ENCODE peak calls at places on chromosomes 16 and 17, in five cellular contexts. R is WTC11, H is cardiac muscle cell, A is PC-9, L is nephron progenitor cell. M is an unnamed sample.

GRCh38 chr17:40179923-40180659 is 2.8 kb downstream of the RAPGEFL1 start:
- DNase-seq in L (no peak), A (peak), H (peak), R (no peak), M (no peak)

GRCh38 chr16:52964290-52964689 is 88.4 kb downstream of the CHD9NB start:
- DNase-seq in H (no peak), L (no peak), R (no peak), A (no peak), M (no peak)

GRCh38 chr17:6546069-6546718 is 10.2 kb downstream of the PITPNM3 start:
- DNase-seq in L (no peak), H (peak), A (no peak), R (no peak), M (peak)

GRCh38 chr16:27745348-27745747 is 195.4 kb downstream of the KATNIP start:
- DNase-seq in A (no peak), H (peak), R (no peak), L (no peak), M (no peak)

GRCh38 chr16:69132424-69133252 is at the start of the genes CHTF8 and UTP4:
- DNase-seq in H (peak), R (peak), A (peak), L (peak), M (peak)

GRCh38 chr17:44188757-44189403 is 2.1 kb downstream of the TMUB2 start:
- DNase-seq in R (no peak), L (no peak), A (no peak), H (no peak), M (no peak)

GRCh38 chr16:21656795-21657768 is 4.7 kb upstream of the IGSF6 start:
- DNase-seq in H (peak), A (peak), L (peak), R (no peak), M (peak)

GRCh38 chr17:10661377-10661906 is 4.3 kb upstream of the MYH3 start:
- DNase-seq in H (no peak), A (no peak), L (no peak), R (no peak), M (no peak)

GRCh38 chr16:16861546-16861945 is 482.6 kb downstream of the NPIPA7 start:
- DNase-seq in L (peak), H (peak), R (peak), A (no peak), M (peak)

GRCh38 chr16:51981725-51982124 is 565.2 kb downstream of the TOX3 start:
- DNase-seq in L (no peak), A (no peak), R (no peak), H (no peak), M (no peak)

GRCh38 chr17:32659419-32659842 is 172.6 kb downstream of the CDK5R1 start:
- DNase-seq in A (no peak), R (peak), L (peak), H (peak), M (peak)

GRCh38 chr16:86508947-86509758 is 1.2 kb upstream of the FOXF1 start:
- DNase-seq in H (peak), R (no peak), L (peak), A (no peak), M (peak)

GRCh38 chr17:20721151-20721550 is 141.6 kb downstream of the CDRT15L2 start:
- DNase-seq in H (peak), L (no peak), A (no peak), R (no peak), M (no peak)

GRCh38 chr17:34858941-34859562 is 102.2 kb downstream of the CCT6B start:
- DNase-seq in R (no peak), A (no peak), L (no peak), H (peak), M (no peak)

GRCh38 chr17:43721537-43722268 is 36.9 kb downstream of the SOST start:
- DNase-seq in R (no peak), H (peak), L (no peak), A (peak), M (no peak)

GRCh38 chr17:1420981-1421380 is 21.0 kb upstream of the YWHAE start:
- DNase-seq in L (no peak), R (no peak), A (no peak), H (no peak), M (no peak)

GRCh38 chr17:72560303-72561247 is 439.8 kb downstream of the SOX9 start:
- DNase-seq in H (peak), R (peak), L (peak), A (peak), M (peak)

GRCh38 chr17:19470529-19471261 is 59.7 kb downstream of the RNF112 start:
- DNase-seq in A (no peak), H (peak), R (peak), L (peak), M (no peak)

GRCh38 chr17:76138234-76138895 is 2.7 kb downstream of the FOXJ1 start:
- DNase-seq in A (no peak), R (peak), H (no peak), L (peak), M (no peak)

GRCh38 chr16:67025151-67025550 is 3.8 kb upstream of the CBFB start:
- DNase-seq in L (no peak), R (no peak), A (no peak), H (no peak), M (no peak)

GRCh38 chr16:1983053-1983543 is 895 bp upstream of the GFER start:
- DNase-seq in H (no peak), R (no peak), A (no peak), L (no peak), M (no peak)
- TF ChIP-seq CTCF in H (no peak), R (no peak), A (no peak), L (no peak), M (no peak)

GRCh38 chr16:73161977-73162376 is 114.0 kb upstream of the ZFHX3 start:
- DNase-seq in L (no peak), R (no peak), A (no peak), H (no peak), M (no peak)
- TF ChIP-seq CTCF in L (no peak), R (no peak), A (no peak), H (no peak), M (no peak)

DNA sequence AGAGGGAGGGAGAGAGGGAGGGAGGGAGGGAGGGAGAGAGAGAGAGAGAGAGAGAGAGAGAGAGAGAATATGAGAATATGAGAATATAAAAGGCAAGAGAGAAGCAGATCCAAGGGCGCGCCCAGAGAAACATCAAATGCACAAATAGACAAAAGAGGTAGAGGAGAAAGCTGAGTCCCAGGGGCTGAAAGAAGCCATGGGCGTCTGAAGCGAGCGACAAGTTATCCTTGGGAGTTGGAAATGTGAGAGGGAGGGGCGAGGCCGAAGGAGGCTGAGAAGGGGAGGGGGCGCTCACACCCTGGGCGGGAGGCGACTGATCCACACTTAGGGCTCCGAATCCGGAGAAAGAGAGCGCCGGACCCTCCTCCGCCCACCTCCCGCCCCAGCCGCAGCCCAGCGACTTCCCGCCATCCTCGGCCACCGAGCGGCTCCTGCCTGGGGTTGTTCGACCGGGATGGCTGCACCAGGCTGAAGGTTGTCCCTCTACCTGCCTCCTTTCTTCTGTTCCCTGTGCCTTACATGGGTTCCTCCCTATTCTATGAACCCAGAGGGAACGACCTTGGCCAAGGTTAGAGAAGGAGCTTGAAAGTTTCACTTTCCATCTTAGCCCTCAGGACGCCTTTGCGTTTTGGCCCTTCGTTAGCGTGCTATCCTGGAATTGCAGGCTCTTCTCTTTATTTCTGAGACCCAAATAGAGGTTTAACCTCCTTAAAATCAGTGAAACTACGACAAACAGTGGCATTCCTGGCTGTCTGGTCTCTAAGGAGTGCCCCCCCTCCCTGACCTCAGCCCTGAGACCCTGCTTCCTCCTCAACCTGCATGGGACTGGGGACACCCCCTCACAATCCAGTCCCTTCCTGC is 21.2 kb upstream of the HOXB9 start:
- DNase-seq in A (no peak), L (peak), H (no peak), R (peak), M (peak)
- TF ChIP-seq CTCF in A (no peak), L (no peak), H (no peak), R (no peak), M (no peak)

GRCh38 chr16:87950765-87951549 is at the start of gene BANP:
- DNase-seq in A (peak), L (peak), H (peak), R (peak), M (peak)
- TF ChIP-seq CTCF in A (peak), L (peak), H (peak), R (no peak), M (peak)

GRCh38 chr17:74094651-74095050 is 108.8 kb upstream of the RPL38 start:
- DNase-seq in R (no peak), L (no peak), A (no peak), H (no peak), M (no peak)

GRCh38 chr17:74085434-74085833 is 118.0 kb upstream of the RPL38 start:
- DNase-seq in H (peak), A (no peak), R (peak), L (no peak), M (no peak)

GRCh38 chr17:74086992-74087391 is 116.5 kb upstream of the RPL38 start:
- DNase-seq in R (no peak), A (no peak), H (no peak), L (no peak), M (no peak)

GRCh38 chr17:74089869-74090464 is 113.5 kb upstream of the RPL38 start:
- DNase-seq in A (peak), H (peak), R (peak), L (peak), M (peak)
- TF ChIP-seq CTCF in A (peak), H (peak), R (peak), L (peak), M (peak)